ENCODE peak calls at places on chromosomes 1 and 21, in six cellular contexts. S is stimulated activated CD8-positive, alpha-beta memory T cell treated with anti-CD3 and anti-CD28 coated beads, Interleukin-2, amount 100 ng/mL, for 1 hour; W is choroid plexus epithelial cell; V is HT-29; O is HTR-8/SVneo; H is stimulated activated CD4-positive, alpha-beta T cell treated with anti-CD3 and anti-CD28 coated beads, Interleukin-1b, Interleukin-23, amount 100 ng/mL, for 1 hour. U is an unnamed sample.

GRCh38 chr1:203525685-203526084 is 31.7 kb downstream of the OPTC start:
- DNase-seq in V (no peak), W (no peak), S (no peak), H (no peak), O (no peak), U (no peak)

GRCh38 chr1:18583326-18583941 is 47.2 kb upstream of the PAX7 start:
- DNase-seq in W (no peak), H (no peak), S (no peak), V (no peak), O (no peak), U (no peak)

GRCh38 chr1:16478091-16478490 is 36.0 kb downstream of the RNU1-1 start:
- DNase-seq in V (no peak), W (no peak), O (no peak), S (no peak), H (no peak), U (no peak)

GRCh38 chr1:21332691-21333449 is 42.6 kb upstream of the ECE1 start:
- DNase-seq in O (no peak), S (no peak), H (no peak), V (no peak), W (no peak), U (no peak)

GRCh38 chr21:42973309-42973990 is 912 bp upstream of the PKNOX1 start:
- DNase-seq in V (no peak), O (no peak), W (no peak), S (no peak), H (no peak), U (no peak)

GRCh38 chr1:34409689-34410229 is 233.1 kb downstream of the C1orf94 start:
- DNase-seq in O (no peak), S (no peak), H (no peak), W (no peak), V (no peak), U (no peak)

GRCh38 chr21:44643911-44644310 is 2.3 kb upstream of the KRTAP10-11 start:
- DNase-seq in S (no peak), W (no peak), V (no peak), H (no peak), O (no peak), U (no peak)

GRCh38 chr1:64471724-64472276 is 1.9 kb downstream of the CACHD1 start:
- DNase-seq in W (peak; percentile 18), S (no peak), V (no peak), H (no peak), O (peak; percentile 10), U (no peak)

GRCh38 chr1:3304692-3305091 is 149.8 kb upstream of the ARHGEF16 start:
- DNase-seq in W (no peak), H (no peak), V (no peak), O (no peak), S (no peak), U (no peak)

GRCh38 chr1:57796609-57797008 is 372.7 kb upstream of the DAB1 start:
- DNase-seq in O (no peak), H (no peak), W (no peak), S (no peak), V (peak; percentile 30), U (no peak)

GRCh38 chr1:38686306-38687255 is 173.0 kb downstream of the RRAGC start:
- DNase-seq in V (no peak), O (no peak), W (no peak), S (no peak), H (no peak), U (no peak)

GRCh38 chr1:155256101-155256852 is 994 bp upstream of the ENTREP3 start:
- DNase-seq in H (no peak), S (no peak), W (no peak), O (no peak), V (no peak), U (no peak)